ENCODE peak calls at places on chromosomes 1 and 21, in four cellular contexts. O is HepG2, Q is WTC11, A is K562. W is an unnamed sample.

GRCh38 chr1:46394108-46394871 is at the start of gene FAAH:
- DNase-seq in Q (peak), A (no peak), O (peak), W (no peak)

GRCh38 chr1:196317535-196318522 is 290.4 kb downstream of the KCNT2 start:
- DNase-seq in A (peak), Q (peak), O (peak), W (no peak)

GRCh38 chr1:113109908-113110554 is 37.0 kb downstream of the LRIG2 start:
- DNase-seq in Q (no peak), O (no peak), A (no peak), W (no peak)

GRCh38 chr1:27428316-27429028 is 36.0 kb downstream of the GPR3 start:
- DNase-seq in A (peak), Q (no peak), O (no peak), W (no peak)

GRCh38 chr1:166017395-166017794 is 149.4 kb downstream of the FAM78B start:
- DNase-seq in A (no peak), Q (peak), O (no peak), W (no peak)

GRCh38 chr21:14942801-14943490 is 121.9 kb downstream of the NRIP1 start:
- DNase-seq in Q (no peak), A (no peak), O (peak), W (no peak)

GRCh38 chr1:72623299-72623708 is 341.0 kb upstream of the NEGR1 start:
- DNase-seq in A (no peak), Q (no peak), O (peak), W (peak)

GRCh38 chr21:32976791-32977190 is 48.9 kb upstream of the OLIG2 start:
- DNase-seq in A (no peak), O (no peak), Q (no peak), W (no peak)

GRCh38 chr1:117000142-117000541 is 1.4 kb upstream of the CD101 start:
- DNase-seq in Q (no peak), O (no peak), A (no peak), W (no peak)

GRCh38 chr1:184502154-184502553 is 115.3 kb downstream of the C1orf21 start:
- DNase-seq in Q (no peak), O (no peak), A (no peak), W (no peak)

GRCh38 chr1:89378001-89378400 is 14.1 kb downstream of the GBP6 start:
- DNase-seq in O (no peak), A (no peak), Q (no peak), W (no peak)

GRCh38 chr1:8200317-8201115 is 117.4 kb upstream of the SLC45A1 start:
- DNase-seq in Q (no peak), O (peak), A (no peak), W (no peak)

GRCh38 chr1:10643607-10644306 is 152.7 kb downstream of the CASZ1 start:
- DNase-seq in A (no peak), Q (no peak), O (no peak), W (no peak)

GRCh38 chr21:45542242-45542666 is at the start of gene SLC19A1:
- DNase-seq in A (peak), O (no peak), Q (peak), W (no peak)

GRCh38 chr1:216805233-216805632 is 82.0 kb upstream of the ESRRG start:
- DNase-seq in A (no peak), O (no peak), Q (no peak), W (no peak)
- TF ChIP-seq CBFB in A (no peak), O (no peak), Q (no peak), W (no peak)

DNA sequence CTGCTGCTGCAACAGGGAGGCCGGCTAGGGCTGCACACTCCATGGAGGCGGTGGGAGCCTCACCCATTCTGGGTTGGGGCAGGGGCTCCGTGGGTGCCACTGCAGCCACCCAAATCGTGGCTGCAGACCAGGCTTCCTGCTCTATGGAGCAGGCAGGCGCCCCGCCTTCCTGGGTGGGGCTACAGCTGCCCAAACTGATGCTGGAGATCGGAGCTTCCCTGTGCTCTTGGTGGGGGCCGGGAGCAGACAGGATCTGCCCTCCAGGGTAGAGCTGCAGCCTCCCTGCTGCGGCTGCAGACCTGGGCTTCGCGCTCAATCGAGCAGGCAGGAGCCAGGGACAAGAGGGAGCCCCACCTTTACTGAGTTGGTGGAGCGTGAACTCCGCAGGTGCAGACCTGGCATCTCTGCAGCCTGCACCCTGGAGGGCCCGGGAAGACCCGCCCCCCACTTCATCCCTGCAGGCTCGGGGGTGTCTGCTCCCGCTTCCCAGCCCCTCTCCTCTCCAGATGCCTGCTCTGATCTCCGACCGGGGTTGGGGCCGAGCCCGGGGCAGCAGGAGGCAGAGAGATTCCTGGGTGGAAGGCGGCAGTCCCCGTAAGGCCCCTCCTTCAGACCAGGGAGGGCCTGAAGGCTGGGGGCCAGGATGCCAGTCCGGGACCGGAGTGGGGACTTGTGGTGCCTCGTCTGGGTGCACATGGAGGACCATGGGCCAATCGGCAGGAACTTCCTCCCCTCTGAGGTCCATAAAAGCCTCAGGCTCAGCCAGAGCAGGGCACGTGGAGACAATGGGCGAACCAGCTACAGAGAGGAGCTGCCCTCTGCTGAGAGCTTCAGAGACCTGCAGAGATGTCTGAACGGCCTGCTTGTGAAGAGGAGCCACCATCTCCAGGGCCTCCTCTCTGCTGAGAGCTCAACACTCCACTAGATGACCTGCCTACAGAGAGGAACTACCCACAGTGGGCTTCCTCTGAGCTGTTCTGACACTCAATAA is 359.3 kb downstream of the SMYD3 start:
- DNase-seq in A (no peak), O (no peak), Q (no peak), W (no peak)
- TF ChIP-seq CBFB in A (no peak), O (no peak), Q (no peak), W (no peak)

GRCh38 chr1:15468145-15468544 is 7.8 kb upstream of the CELA2B start:
- DNase-seq in A (no peak), Q (no peak), O (no peak), W (no peak)

GRCh38 chr1:15459771-15460719 is 3.5 kb downstream of the CELA2A start:
- DNase-seq in A (no peak), Q (no peak), O (no peak), W (no peak)

GRCh38 chr1:15469836-15470495 is 5.9 kb upstream of the CELA2B start:
- DNase-seq in A (no peak), O (no peak), Q (no peak), W (no peak)

GRCh38 chr1:15465674-15466073 is 9.1 kb downstream of the CELA2A start:
- DNase-seq in O (no peak), Q (no peak), A (peak), W (no peak)
- TF ChIP-seq CBFB in O (no peak), Q (no peak), A (no peak), W (no peak)

GRCh38 chr1:154614247-154614646 is 6.3 kb upstream of the ADAR start:
- DNase-seq in O (peak), A (no peak), Q (peak), W (no peak)

GRCh38 chr1:154614887-154615286 is 6.9 kb upstream of the ADAR start:
- DNase-seq in O (no peak), Q (peak), A (no peak), W (no peak)

GRCh38 chr1:154619181-154619948 is 11.4 kb upstream of the ADAR start:
- DNase-seq in O (no peak), Q (no peak), A (no peak), W (no peak)

GRCh38 chr1:154615411-154615810 is 7.4 kb upstream of the ADAR start:
- DNase-seq in Q (no peak), A (no peak), O (no peak), W (no peak)

GRCh38 chr1:154616659-154617345 is 8.8 kb upstream of the ADAR start:
- DNase-seq in O (no peak), A (no peak), Q (no peak), W (no peak)
- TF ChIP-seq CBFB in O (no peak), A (no peak), Q (no peak), W (no peak)

GRCh38 chr1:41615981-41616380 is 131.5 kb upstream of the EDN2 start:
- DNase-seq in Q (no peak), O (no peak), A (no peak), W (no peak)
- TF ChIP-seq CBFB in Q (no peak), O (no peak), A (no peak), W (no peak)

GRCh38 chr1:11837767-11838348 is 9.7 kb downstream of the NPPA start:
- DNase-seq in Q (no peak), O (no peak), A (no peak), W (no peak)

GRCh38 chr1:11842154-11843041 is 5.2 kb downstream of the NPPA start:
- DNase-seq in A (peak), O (peak), Q (no peak), W (peak)

GRCh38 chr1:11839727-11840705 is 7.6 kb downstream of the NPPA start:
- DNase-seq in Q (no peak), O (no peak), A (no peak), W (no peak)

GRCh38 chr1:11838349-11839272 is 9.0 kb downstream of the NPPA start:
- DNase-seq in A (peak), Q (peak), O (peak), W (peak)

GRCh38 chr1:11841245-11842153 is 6.1 kb downstream of the NPPA start:
- DNase-seq in A (peak), O (no peak), Q (no peak), W (no peak)
- TF ChIP-seq CBFB in A (peak), O (no peak), Q (no peak), W (no peak)

DNA sequence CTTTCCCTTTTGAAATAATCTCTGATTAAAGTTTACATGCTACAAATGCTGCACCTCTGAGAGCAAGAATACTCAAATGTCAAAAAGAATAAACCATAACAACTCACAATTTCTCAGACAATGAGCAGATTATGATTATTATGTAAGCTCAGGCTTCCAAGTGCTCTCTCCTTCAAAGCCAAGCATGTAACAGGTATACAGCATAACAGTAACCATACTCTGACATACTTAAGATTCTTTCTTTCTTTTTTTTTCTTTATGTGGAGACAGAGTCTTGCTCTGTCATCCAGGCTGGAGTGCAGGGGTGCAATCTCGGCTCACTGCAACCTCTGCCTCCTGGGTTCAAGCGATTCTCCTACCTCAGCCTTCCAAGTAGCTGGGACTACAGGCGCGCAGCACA is 155.4 kb downstream of the EIF4G3 start:
- DNase-seq in O (no peak), A (no peak), Q (no peak), W (no peak)
- TF ChIP-seq CBFB in O (no peak), A (no peak), Q (no peak), W (no peak)

GRCh38 chr1:215079456-215079855 is 3.1 kb upstream of the KCNK2 start:
- DNase-seq in A (no peak), Q (no peak), O (no peak), W (no peak)

GRCh38 chr1:215082532-215083407 is at the start of gene KCNK2:
- DNase-seq in A (no peak), O (no peak), Q (peak), W (no peak)

GRCh38 chr1:215087603-215088002 is 5.1 kb downstream of the KCNK2 start:
- DNase-seq in Q (no peak), A (no peak), O (no peak), W (no peak)

GRCh38 chr1:215081566-215082531 is 688 bp upstream of the KCNK2 start:
- DNase-seq in Q (peak), A (no peak), O (no peak), W (no peak)

DNA sequence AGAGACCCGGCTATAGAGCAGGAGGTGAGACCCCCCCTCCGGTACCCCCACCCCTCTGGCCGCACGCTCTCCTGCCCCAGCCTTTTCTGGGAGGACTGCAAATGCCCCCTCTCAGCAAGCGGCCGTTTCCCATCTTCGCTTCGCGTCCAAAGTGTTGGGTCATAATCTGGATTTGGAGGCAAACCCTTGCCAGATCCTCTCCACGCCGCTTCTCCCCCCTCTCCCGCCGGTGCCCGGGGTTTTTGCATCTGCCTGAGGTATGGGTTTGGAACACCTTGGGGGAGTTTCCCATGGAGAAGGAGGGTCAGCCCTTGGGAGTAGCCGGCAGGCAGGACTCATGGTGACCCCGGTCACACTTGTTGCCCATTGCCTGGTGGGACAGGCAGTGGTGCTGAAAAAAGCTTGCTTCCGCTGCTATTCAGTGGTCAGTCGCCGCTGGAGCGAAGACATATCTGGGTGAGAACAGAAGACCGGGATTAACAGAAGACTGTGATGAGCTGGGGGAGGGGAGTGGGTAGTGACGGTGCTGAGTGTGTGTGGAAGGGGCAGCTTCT is 948 bp downstream of the KCNK2 start:
- DNase-seq in A (no peak), O (no peak), Q (peak), W (no peak)
- TF ChIP-seq CBFB in A (no peak), O (no peak), Q (no peak), W (no peak)